ENCODE peak calls at places on chromosome 18, in six cellular contexts. Y is dorsolateral prefrontal cortex, B is AML-193, E is frontal cortex, U is fibroblast of mammary gland, T is HEK293T. D is an unnamed sample.

GRCh38 chr18:570256-570655 is 9.9 kb upstream of the CETN1 start:
- DNase-seq in B (no peak), T (no peak), U (no peak), Y (no peak), E (no peak), D (no peak)

GRCh38 chr18:54205951-54206350 is 18.5 kb downstream of the MBD2 start:
- DNase-seq in B (no peak), E (no peak), T (no peak), Y (no peak), U (peak), D (no peak)

GRCh38 chr18:48541026-48541746 is 2.4 kb downstream of the CTIF start:
- DNase-seq in U (peak), B (no peak), E (peak), Y (peak), T (peak), D (peak)

GRCh38 chr18:63963610-63964256 is 6.1 kb upstream of the SERPINB8 start:
- DNase-seq in E (no peak), T (peak), U (peak), Y (no peak), B (peak), D (peak)

GRCh38 chr18:77316641-77317040 is 67.0 kb downstream of the GALR1 start:
- DNase-seq in Y (no peak), U (peak), B (no peak), E (no peak), T (no peak), D (no peak)

GRCh38 chr18:35158728-35159443 is 81.9 kb upstream of the ZNF397 start:
- DNase-seq in B (peak), U (no peak), Y (no peak), T (no peak), E (no peak), D (no peak)

GRCh38 chr18:8661754-8662573 is 43.4 kb upstream of the MTCL1 start:
- DNase-seq in T (peak), U (no peak), E (no peak), B (no peak), Y (no peak), D (peak)

GRCh38 chr18:11861583-11862288 is 10.5 kb downstream of the CHMP1B start:
- DNase-seq in Y (no peak), B (no peak), E (no peak), T (no peak), U (no peak), D (no peak)

GRCh38 chr18:59837586-59837985 is 62.2 kb upstream of the PMAIP1 start:
- DNase-seq in T (peak), Y (no peak), B (peak), E (peak), U (peak), D (peak)

GRCh38 chr18:52813637-52814416 is 473.8 kb downstream of the DCC start:
- DNase-seq in U (no peak), B (no peak), E (no peak), Y (no peak), T (no peak), D (no peak)

GRCh38 chr18:45373286-45373880 is 241.9 kb upstream of the SLC14A2 start:
- DNase-seq in U (no peak), T (no peak), Y (no peak), B (peak), E (no peak), D (no peak)

GRCh38 chr18:75530548-75531211 is 103.2 kb upstream of the SMIM21 start:
- DNase-seq in E (no peak), T (no peak), B (no peak), U (no peak), Y (no peak), D (no peak)

GRCh38 chr18:394997-395383 is 105.5 kb downstream of the COLEC12 start:
- DNase-seq in B (no peak), E (no peak), U (peak), Y (no peak), T (no peak), D (no peak)

GRCh38 chr18:23595610-23596009 is 9.3 kb upstream of the NPC1 start:
- DNase-seq in Y (no peak), E (no peak), U (no peak), B (no peak), T (no peak), D (no peak)

GRCh38 chr18:26708814-26709717 is 156.4 kb downstream of the AQP4 start:
- DNase-seq in B (no peak), U (no peak), E (no peak), T (no peak), Y (no peak), D (no peak)

GRCh38 chr18:35479911-35480586 is 17.7 kb downstream of the INO80C start:
- DNase-seq in E (no peak), U (no peak), B (no peak), T (no peak), Y (no peak), D (peak)

GRCh38 chr18:26721876-26722581 is 143.5 kb downstream of the AQP4 start:
- DNase-seq in T (no peak), B (no peak), Y (no peak), U (no peak), E (no peak), D (no peak)

GRCh38 chr18:9734189-9734588 is 26.1 kb downstream of the RAB31 start:
- DNase-seq in T (no peak), U (no peak), B (no peak), E (no peak), Y (no peak), D (peak)

GRCh38 chr18:36158261-36158867 is 28.7 kb downstream of the ELP2 start:
- DNase-seq in E (no peak), U (peak), Y (no peak), T (no peak), B (no peak), D (no peak)

GRCh38 chr18:70499218-70499691 is 210.4 kb downstream of the SOCS6 start:
- DNase-seq in U (no peak), B (no peak), Y (no peak), E (no peak), T (no peak), D (no peak)

GRCh38 chr18:25510096-25510495 is 158.1 kb upstream of the ZNF521 start:
- DNase-seq in E (no peak), B (no peak), T (no peak), U (no peak), Y (no peak), D (no peak)

GRCh38 chr18:10197097-10197496 is 257.3 kb upstream of the APCDD1 start:
- DNase-seq in B (no peak), Y (no peak), U (no peak), T (no peak), E (no peak), D (no peak)

GRCh38 chr18:48860276-48861180 is 90.2 kb downstream of the SMAD7 start:
- DNase-seq in T (no peak), B (no peak), Y (no peak), U (no peak), E (no peak), D (no peak)